ENCODE peak calls at places on chromosomes 12 and 14, in six cellular contexts. N, E, V, K, F and Y are unnamed samples.

GRCh38 chr12:93762059-93762719 is 85.0 kb downstream of the CRADD start:
- DNase-seq in N (no peak), E (no peak), V (no peak), K (no peak), F (no peak), Y (no peak)

GRCh38 chr14:80493620-80494019 is 282.3 kb upstream of the DIO2 start:
- DNase-seq in N (no peak), E (no peak), V (no peak), K (no peak), F (no peak), Y (no peak)

GRCh38 chr12:40224439-40225291 is at the start of gene LRRK2:
- DNase-seq in N (peak), E (peak), V (peak), K (peak), F (peak), Y (peak)

GRCh38 chr14:105075364-105076295 is 10.4 kb upstream of the GPR132 start:
- DNase-seq in N (peak), E (no peak), V (no peak), K (no peak), F (no peak), Y (peak)

GRCh38 chr12:64650762-64651161 is 40.5 kb downstream of the RASSF3 start:
- DNase-seq in N (no peak), E (no peak), V (no peak), K (no peak), F (peak), Y (no peak)

GRCh38 chr12:108643941-108644742 is 10.4 kb upstream of the SELPLG start:
- DNase-seq in N (no peak), E (peak), V (no peak), K (peak), F (peak), Y (no peak)

GRCh38 chr12:2481951-2482350 is 312.8 kb upstream of the FKBP4 start:
- DNase-seq in N (no peak), E (no peak), V (no peak), K (no peak), F (no peak), Y (no peak)

GRCh38 chr12:58901664-58902063 is 18.6 kb downstream of the LRIG3 start:
- DNase-seq in N (no peak), E (no peak), V (no peak), K (no peak), F (no peak), Y (no peak)

GRCh38 chr12:94621662-94622359 is 28.5 kb downstream of the TMCC3 start:
- DNase-seq in N (no peak), E (no peak), V (no peak), K (no peak), F (peak), Y (no peak)

GRCh38 chr12:58833844-58834243 is 86.5 kb downstream of the LRIG3 start:
- DNase-seq in N (no peak), E (no peak), V (no peak), K (no peak), F (no peak), Y (no peak)

GRCh38 chr12:89649820-89650219 is 58.8 kb downstream of the ATP2B1 start:
- DNase-seq in N (no peak), E (no peak), V (no peak), K (no peak), F (no peak), Y (no peak)

GRCh38 chr12:101013993-101014392 is 196.0 kb downstream of the SLC5A8 start:
- DNase-seq in N (no peak), E (no peak), V (no peak), K (no peak), F (no peak), Y (no peak)

GRCh38 chr12:105761075-105761474 is 377.7 kb downstream of the NUAK1 start:
- DNase-seq in N (no peak), E (no peak), V (no peak), K (no peak), F (peak), Y (no peak)

DNA sequence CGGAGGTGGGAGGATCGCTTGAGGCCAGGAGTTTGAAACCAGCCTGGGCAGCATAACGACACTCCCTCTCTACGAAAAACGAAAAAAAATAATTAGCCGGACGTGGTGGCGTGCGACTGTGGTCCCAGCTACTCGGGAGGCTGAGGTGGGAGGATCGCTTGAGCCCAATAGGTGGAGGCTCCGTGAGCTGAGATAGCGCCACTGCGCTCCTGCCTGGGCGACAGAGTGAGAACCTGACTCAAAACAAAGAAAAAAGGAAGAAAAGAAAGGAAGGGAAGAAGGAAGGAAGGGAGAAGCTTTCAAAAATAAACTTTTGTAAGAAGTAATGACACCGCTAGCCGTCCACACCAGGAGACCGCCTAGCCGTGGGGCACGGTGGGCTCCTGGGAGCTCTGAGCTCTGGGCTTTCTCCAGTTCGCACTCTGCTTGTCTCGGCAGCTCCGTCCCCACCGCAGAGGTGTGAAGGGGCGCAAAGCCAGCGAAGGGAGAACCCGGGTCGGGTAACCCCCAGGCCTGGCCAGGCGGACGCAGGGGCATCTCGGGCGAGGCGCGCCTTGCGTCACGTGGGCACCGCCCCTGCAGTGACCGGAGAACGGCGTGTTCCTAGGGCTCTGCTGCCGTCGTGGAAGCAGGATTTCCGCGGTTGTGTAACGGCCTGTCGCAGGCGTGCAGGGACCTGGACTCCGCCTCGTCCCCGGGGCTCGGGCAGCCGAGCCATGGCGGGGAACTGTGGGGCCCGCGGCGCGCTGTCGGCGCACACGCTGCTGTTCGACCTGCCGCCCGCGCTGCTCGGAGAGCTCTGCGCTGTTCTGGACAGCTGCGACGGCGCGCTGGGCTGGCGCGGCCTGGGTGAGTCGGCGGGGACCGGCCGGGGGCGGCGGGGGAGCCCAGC is at the start of gene IRAK3:
- DNase-seq in N (peak), E (peak), V (peak), K (peak), F (peak), Y (peak)
- TF ChIP-seq POLR2A in N (peak), E (peak), V (peak), K (peak), F (peak), Y (peak)

GRCh38 chr12:48997719-48998496 is 1.3 kb downstream of the DDN start:
- DNase-seq in N (no peak), E (peak), V (no peak), K (no peak), F (no peak), Y (peak)

GRCh38 chr12:49000346-49000745 is 1.2 kb upstream of the DDN start:
- DNase-seq in N (no peak), E (no peak), V (no peak), K (no peak), F (no peak), Y (no peak)

GRCh38 chr12:48996794-48997718 is 2.1 kb downstream of the DDN start:
- DNase-seq in N (peak), E (peak), V (peak), K (peak), F (peak), Y (peak)

GRCh38 chr12:48998497-48999353 is 450 bp downstream of the DDN start:
- DNase-seq in N (peak), E (peak), V (no peak), K (no peak), F (no peak), Y (peak)

DNA sequence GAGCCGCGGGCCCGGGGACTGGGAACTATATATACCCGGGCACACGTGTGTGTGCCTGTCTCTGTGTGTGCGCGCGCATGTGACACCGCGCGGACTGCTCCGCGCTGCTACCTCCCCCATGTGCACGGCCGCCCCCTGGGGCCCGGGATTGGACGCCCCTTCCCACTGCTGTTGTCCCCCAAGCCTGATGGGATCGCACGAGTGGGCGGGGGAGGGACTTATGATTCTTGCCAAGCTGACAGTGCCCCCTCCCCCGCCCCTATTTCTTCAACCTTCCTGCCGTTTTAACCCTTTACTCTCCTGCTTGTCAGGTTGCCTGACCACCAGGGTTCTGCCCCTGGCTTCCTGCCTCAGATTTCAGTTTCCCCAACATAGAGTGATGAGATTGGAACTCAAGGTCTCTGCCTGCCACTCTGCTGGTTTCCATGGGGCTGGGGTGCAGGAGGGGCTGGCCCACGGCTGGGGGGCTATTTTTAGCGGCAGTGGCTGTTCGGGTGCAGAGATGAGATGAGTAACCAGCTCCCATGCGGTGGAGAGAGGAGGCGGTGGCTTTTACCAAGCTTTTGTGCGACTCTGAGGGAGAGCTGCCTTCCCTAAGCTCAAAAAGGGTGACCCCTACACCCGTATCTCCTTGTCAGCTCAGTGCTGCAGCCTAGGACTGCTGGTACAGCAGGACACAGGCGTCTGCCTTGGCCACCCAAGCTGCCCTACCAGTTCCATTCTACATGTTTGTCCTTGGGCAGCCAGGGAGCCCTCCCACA is at the start of gene DDN:
- DNase-seq in N (no peak), E (peak), V (no peak), K (no peak), F (no peak), Y (peak)
- TF ChIP-seq POLR2A in N (no peak), E (peak), V (no peak), K (no peak), F (no peak), Y (peak)

GRCh38 chr12:26648584-26648983 is 184.4 kb downstream of the ITPR2 start:
- DNase-seq in N (no peak), E (no peak), V (no peak), K (no peak), F (peak), Y (no peak)

GRCh38 chr12:26648066-26648465 is 184.9 kb downstream of the ITPR2 start:
- DNase-seq in N (no peak), E (no peak), V (no peak), K (no peak), F (peak), Y (no peak)

GRCh38 chr12:26647091-26647490 is 185.9 kb downstream of the ITPR2 start:
- DNase-seq in N (no peak), E (no peak), V (no peak), K (no peak), F (no peak), Y (no peak)

GRCh38 chr12:26648999-26649398 is 184.0 kb downstream of the ITPR2 start:
- DNase-seq in N (no peak), E (no peak), V (no peak), K (no peak), F (no peak), Y (no peak)

GRCh38 chr12:26646571-26646970 is 186.4 kb downstream of the ITPR2 start:
- DNase-seq in N (no peak), E (no peak), V (no peak), K (no peak), F (no peak), Y (no peak)
- TF ChIP-seq POLR2A in N (no peak), E (no peak), V (no peak), K (no peak), F (no peak), Y (no peak)

GRCh38 chr12:11718768-11719253 is 69.3 kb downstream of the ETV6 start:
- DNase-seq in N (no peak), E (no peak), V (no peak), K (no peak), F (peak), Y (no peak)
- TF ChIP-seq POLR2A in N (no peak), E (no peak), V (no peak), K (no peak), F (no peak), Y (no peak)

GRCh38 chr12:57725851-57726150 is 12.7 kb downstream of the AGAP2 start:
- DNase-seq in N (no peak), E (no peak), V (no peak), K (no peak), F (no peak), Y (no peak)

GRCh38 chr12:57722716-57723629 is 15.6 kb downstream of the AGAP2 start:
- DNase-seq in N (no peak), E (no peak), V (no peak), K (no peak), F (no peak), Y (no peak)

GRCh38 chr12:57723630-57723962 is 14.9 kb downstream of the AGAP2 start:
- DNase-seq in N (no peak), E (no peak), V (no peak), K (no peak), F (no peak), Y (no peak)

GRCh38 chr12:57724936-57725740 is 13.4 kb downstream of the AGAP2 start:
- DNase-seq in N (no peak), E (no peak), V (no peak), K (no peak), F (no peak), Y (no peak)

GRCh38 chr12:57724003-57724935 is 14.3 kb downstream of the AGAP2 start:
- DNase-seq in N (no peak), E (no peak), V (no peak), K (no peak), F (no peak), Y (no peak)
- TF ChIP-seq POLR2A in N (no peak), E (no peak), V (no peak), K (no peak), F (peak), Y (no peak)